ENCODE peak calls at places on chromosomes 4 and X, in ten cellular contexts. W is bronchial epithelial cell, I is IMR-90, O is HepG2, Q is breast epithelium, V is thoracic aorta, K is upper lobe of right lung, J is AG04450, T is fibroblast of lung, Y is lower lobe of right lung. U is an unnamed sample. For H3K27me3, the result is how much of the 10 kb centered on the place peaks cover.

GRCh38 chrX:40912576-40912975 is 172.7 kb upstream of the USP9X start:
- DNase-seq in V (no peak), I (no peak), K (no peak), Y (no peak), W (peak), O (no peak), Q (no peak), J (no peak), T (no peak), U (no peak)

GRCh38 chr4:80086296-80086695 is 13.3 kb upstream of the ANTXR2 start:
- DNase-seq in V (no peak), T (no peak), Q (no peak), I (no peak), J (no peak), W (peak), Y (no peak), K (no peak), O (no peak), U (no peak)

GRCh38 chr4:99383833-99384392 is 31.4 kb upstream of the ADH1C start:
- DNase-seq in Q (no peak), T (peak), V (no peak), Y (no peak), K (no peak), I (peak), W (peak), J (peak), O (no peak), U (peak)

GRCh38 chr4:119570401-119570800 is 58.2 kb downstream of the PDE5A start:
- DNase-seq in T (peak), Q (no peak), O (no peak), V (no peak), W (no peak), J (peak), I (peak), Y (no peak), K (no peak), U (no peak)

GRCh38 chr4:142351958-142352357 is 494.1 kb downstream of the INPP4B start:
- DNase-seq in O (no peak), V (no peak), I (no peak), W (no peak), T (no peak), J (no peak), K (no peak), Q (no peak), Y (no peak), U (no peak)

GRCh38 chr4:128123036-128123435 is 61.9 kb downstream of the LARP1B start:
- DNase-seq in Q (no peak), O (no peak), J (no peak), V (no peak), I (no peak), Y (no peak), K (no peak), W (no peak), T (no peak), U (no peak)

GRCh38 chr4:177546745-177547144 is 104.5 kb upstream of the AGA start:
- DNase-seq in I (peak), T (peak), V (no peak), J (no peak), K (no peak), Y (no peak), O (no peak), Q (no peak), W (peak), U (no peak)

GRCh38 chr4:53459548-53459947 is 82.1 kb downstream of the FIP1L1 start:
- DNase-seq in J (no peak), V (no peak), I (peak), O (peak), T (peak), Y (no peak), Q (no peak), K (no peak), W (peak), U (no peak)

GRCh38 chr4:144174401-144175067 is 34.0 kb upstream of the GYPA start:
- DNase-seq in K (no peak), V (no peak), Y (no peak), Q (no peak), T (peak), J (peak), W (peak), I (peak), O (peak), U (no peak)

GRCh38 chr4:84596826-84597225 is 13.9 kb downstream of the CDS1 start:
- DNase-seq in V (no peak), K (peak), Y (peak), W (peak), J (no peak), Q (no peak), I (no peak), T (no peak), O (no peak), U (no peak)

GRCh38 chr4:917992-918391 is 14.1 kb downstream of the GAK start:
- DNase-seq in Y (no peak), V (no peak), T (no peak), O (no peak), K (no peak), I (no peak), J (no peak), W (no peak), Q (no peak), U (no peak)

GRCh38 chr4:112881842-112882241 is 167.6 kb upstream of the ANK2 start:
- DNase-seq in J (no peak), Q (no peak), Y (no peak), I (no peak), W (no peak), O (no peak), V (no peak), K (no peak), T (no peak), U (peak)

GRCh38 chr4:112775801-112776200 is 138.9 kb downstream of the LARP7 start:
- DNase-seq in Q (no peak), Y (no peak), K (no peak), V (no peak), O (no peak), W (peak), T (no peak), I (no peak), J (no peak), U (no peak)

GRCh38 chrX:48905090-48905790 is 6.2 kb downstream of the SLC35A2 start:
- DNase-seq in W (no peak), O (no peak), Y (no peak), J (no peak), Q (no peak), V (no peak), I (no peak), T (no peak), K (no peak), U (no peak)

GRCh38 chr4:156538651-156539285 is 432.8 kb downstream of the PDGFC start:
- DNase-seq in Y (no peak), I (no peak), J (no peak), T (no peak), O (no peak), Q (no peak), V (no peak), W (peak), K (no peak), U (no peak)

GRCh38 chrX:9671998-9672397 is 93.6 kb downstream of the GPR143 start:
- DNase-seq in W (no peak), V (no peak), O (no peak), K (no peak), Y (no peak), Q (no peak), T (no peak), J (no peak), I (no peak), U (no peak)

GRCh38 chr4:157076578-157076947 is 613 bp downstream of the GLRB start:
- DNase-seq in I (no peak), V (no peak), J (no peak), W (no peak), O (no peak), Y (no peak), Q (no peak), T (no peak), K (no peak), U (no peak)

GRCh38 chr4:167956676-167957075 is 135.7 kb upstream of the ANXA10 start:
- DNase-seq in W (peak), Q (no peak), J (no peak), T (peak), Y (no peak), I (peak), V (no peak), O (no peak), K (no peak), U (no peak)

GRCh38 chrX:11533211-11533651 is 132.5 kb downstream of the ARHGAP6 start:
- DNase-seq in W (peak), Y (no peak), Q (no peak), J (peak), O (peak), K (no peak), T (peak), V (no peak), I (peak), U (no peak)

GRCh38 chr4:37601527-37601926 is 84.6 kb downstream of the RELL1 start:
- DNase-seq in W (peak), I (peak), Y (peak), T (peak), Q (no peak), K (no peak), V (no peak), O (peak), J (peak), U (no peak)

GRCh38 chr4:183345261-183345660 is 23.0 kb upstream of the CLDN24 start:
- DNase-seq in V (no peak), T (no peak), K (no peak), Y (no peak), O (no peak), J (no peak), Q (no peak), W (no peak), I (no peak), U (no peak)

GRCh38 chr4:156783963-156784362 is 187.6 kb downstream of the PDGFC start:
- DNase-seq in Y (no peak), V (no peak), I (no peak), W (no peak), O (no peak), J (no peak), K (no peak), Q (no peak), T (no peak), U (no peak)

GRCh38 chr4:182062936-182063335 is 180.3 kb upstream of the TENM3 start:
- DNase-seq in J (peak), Q (no peak), I (peak), T (peak), V (no peak), O (no peak), W (peak), Y (no peak), K (no peak), U (no peak)

GRCh38 chrX:129534816-129535578 is 5.1 kb upstream of the OCRL start:
- DNase-seq in J (no peak), I (peak), Q (no peak), Y (no peak), V (no peak), K (no peak), W (peak), O (no peak), T (peak), U (no peak)

GRCh38 chrX:136728393-136728792 is 52.3 kb downstream of the ARHGEF6 start:
- DNase-seq in V (no peak), T (no peak), K (no peak), W (no peak), Q (no peak), I (no peak), Y (no peak), J (no peak), O (no peak), U (no peak)

GRCh38 chr4:140427104-140427918 is at the start of gene CLGN:
- DNase-seq in T (peak), O (peak), V (no peak), W (no peak), Y (peak), I (peak), Q (peak), K (peak), J (no peak), U (peak)

GRCh38 chr4:184328022-184328736 is 110.5 kb upstream of the ENPP6 start:
- DNase-seq in W (peak), I (no peak), K (no peak), V (no peak), O (no peak), Y (no peak), J (no peak), T (no peak), Q (no peak), U (no peak)

GRCh38 chr4:23348789-23349498 is 540.9 kb downstream of the PPARGC1A start:
- DNase-seq in W (no peak), O (no peak), Q (no peak), Y (no peak), K (no peak), V (no peak), J (no peak), I (no peak), T (no peak), U (no peak)

GRCh38 chrX:44343412-44343942 is at the start of gene EFHC2:
- DNase-seq in W (no peak), I (no peak), O (no peak), T (peak), K (peak), Q (peak), Y (peak), V (no peak), J (no peak), U (peak)

GRCh38 chr4:174828845-174829701 is at the start of gene GLRA3:
- DNase-seq in I (no peak), T (peak), O (peak), K (peak), Y (peak), J (no peak), V (no peak), Q (peak), W (peak), U (no peak)

GRCh38 chr4:171668403-171668802 is 144.8 kb upstream of the GALNTL6 start:
- DNase-seq in K (no peak), O (no peak), Q (no peak), I (no peak), T (no peak), V (no peak), J (no peak), W (no peak), Y (no peak), U (no peak)

GRCh38 chr4:119210760-119211159 is 1.8 kb upstream of the USP53 start:
- DNase-seq in W (peak), V (no peak), K (no peak), I (peak), T (no peak), J (no peak), Y (no peak), O (no peak), Q (no peak), U (no peak)

DNA sequence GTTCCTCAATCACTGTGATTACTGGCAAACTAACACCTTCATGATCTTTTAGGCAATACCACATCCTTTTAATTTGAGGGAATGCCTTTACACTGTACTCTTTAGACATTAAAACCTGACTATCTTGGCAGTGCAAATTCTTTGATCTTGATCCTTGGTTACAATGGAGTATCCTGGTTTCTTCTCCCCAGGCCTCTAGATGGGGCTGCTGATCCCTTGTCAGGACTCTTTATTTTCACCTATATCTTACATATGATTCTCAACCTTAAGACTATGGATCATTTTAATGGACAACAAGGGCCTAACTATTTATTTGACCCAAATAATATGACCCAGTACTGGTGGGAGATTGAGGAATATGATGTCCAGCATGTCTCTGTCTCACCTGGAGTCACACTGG is 1005.5 kb upstream of the INTU start:
- DNase-seq in I (peak), W (peak), Q (no peak), K (no peak), V (no peak), J (no peak), O (no peak), Y (no peak), T (peak), U (no peak)
- TF ChIP-seq CTCF in I (peak), W (peak), Q (no peak), K (peak), V (no peak), J (peak), O (no peak), Y (no peak), T (peak), U (no peak)

DNA sequence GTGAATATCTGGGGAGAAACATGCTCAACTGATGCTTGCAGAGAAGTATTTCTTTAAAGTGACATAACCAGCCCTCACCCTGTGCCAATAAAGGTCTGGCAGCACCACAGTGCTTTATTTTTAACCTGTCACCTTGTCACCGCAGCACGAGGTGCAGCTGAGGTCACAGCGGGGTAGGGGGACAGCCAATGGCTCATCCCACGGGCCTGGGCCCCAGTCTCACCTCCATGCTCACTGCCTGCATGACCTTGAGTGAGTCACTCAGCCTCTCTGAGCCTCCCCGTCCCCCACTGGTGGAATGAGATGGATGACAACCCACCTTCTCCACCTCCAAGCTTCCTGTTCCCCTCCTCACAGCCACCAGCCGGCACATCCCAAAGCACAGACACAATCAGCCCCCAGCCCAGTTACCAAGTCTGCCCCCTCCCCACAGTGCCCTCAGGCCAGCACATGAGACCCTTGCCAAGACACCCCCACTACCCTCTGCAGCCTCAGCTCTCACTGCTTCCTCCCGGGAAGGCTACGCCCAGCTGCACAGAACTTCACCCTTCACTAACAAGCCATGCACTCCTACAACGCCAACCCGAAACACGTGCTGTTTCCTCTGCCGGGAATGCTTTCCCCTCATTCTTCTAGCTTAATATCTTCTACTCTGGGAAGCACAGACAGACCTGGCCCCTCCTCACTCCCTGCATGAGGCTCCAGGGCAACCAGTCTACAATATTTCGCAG is 24.9 kb upstream of the MAN2B2 start:
- DNase-seq in I (no peak), J (no peak), V (no peak), O (no peak), Y (no peak), Q (no peak), T (no peak), W (no peak), K (no peak), U (no peak)
- H3K27me3 ChIP-seq in I (under half), J (under half), V (under half), O (under half), Y (under half), Q (under half), T (under half), W (under half), K (under half), U (under half)

GRCh38 chr4:18566970-18567799 is 545.6 kb upstream of the LCORL start:
- DNase-seq in Q (no peak), V (no peak), W (no peak), O (peak), T (no peak), Y (no peak), J (no peak), I (no peak), K (no peak), U (no peak)

GRCh38 chr4:18571252-18571885 is 549.8 kb upstream of the LCORL start:
- DNase-seq in I (no peak), J (no peak), O (peak), V (no peak), Q (no peak), Y (no peak), T (no peak), K (no peak), W (no peak), U (no peak)

GRCh38 chr4:18570370-18570769 is 548.8 kb upstream of the LCORL start:
- DNase-seq in V (no peak), O (peak), K (no peak), J (no peak), I (no peak), Y (no peak), T (no peak), Q (no peak), W (no peak), U (no peak)

DNA sequence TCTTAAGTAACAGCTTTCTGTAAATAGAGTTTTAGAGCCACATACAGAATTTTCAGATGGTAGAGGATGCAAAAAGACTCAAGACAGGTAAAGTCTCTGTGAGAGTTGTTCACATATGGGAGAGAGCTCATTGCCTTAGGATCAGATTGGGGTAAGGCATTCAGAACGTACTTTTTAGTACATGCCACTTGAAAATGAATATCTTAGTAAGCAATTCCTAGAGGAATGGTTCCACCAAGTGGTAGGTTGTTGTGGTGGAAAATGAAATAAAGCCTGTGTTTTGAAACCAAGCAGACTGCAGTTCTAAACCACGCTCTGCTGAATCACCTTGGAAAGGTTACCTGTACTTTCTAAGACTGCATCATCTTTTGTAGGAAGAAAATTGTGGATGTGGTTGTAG is 547.0 kb upstream of the LCORL start:
- DNase-seq in J (no peak), O (no peak), Q (no peak), K (no peak), V (no peak), Y (no peak), T (no peak), I (no peak), W (no peak), U (no peak)
- TF ChIP-seq CTCF in J (no peak), O (peak), Q (no peak), K (no peak), V (no peak), Y (peak), T (no peak), I (peak), W (no peak), U (no peak)

GRCh38 chrX:71954458-71954857 is 43.8 kb downstream of the NHSL2 start:
- DNase-seq in T (no peak), V (no peak), K (no peak), Y (no peak), I (no peak), Q (no peak), J (no peak), W (no peak), O (no peak), U (no peak)
- H3K27me3 ChIP-seq in T (under half), V (under half), K (under half), Y (under half), I (under half), Q (half or more), J (under half), W (under half), O (under half), U (under half)

GRCh38 chrX:46447384-46447783 is 97.8 kb downstream of the ZNF674 start:
- DNase-seq in Y (no peak), K (no peak), O (peak), W (peak), J (no peak), T (peak), Q (no peak), I (peak), V (peak), U (no peak)
- TF ChIP-seq CTCF in Y (no peak), K (no peak), O (no peak), W (no peak), J (no peak), T (no peak), Q (no peak), I (no peak), V (no peak), U (no peak)

U was measured in ovary.